ENCODE peak calls at places on chromosomes 13 and 19, in six cellular contexts. P is posterior vena cava, F is psoas muscle, D is nephron progenitor cell, R is amygdala, J is HEK293T. G is an unnamed sample.

GRCh38 chr13:37476874-37477273 is 121.7 kb downstream of the POSTN start:
- DNase-seq in R (no peak), J (no peak), P (no peak), D (no peak), F (no peak), G (no peak)

GRCh38 chr13:28495586-28496564 is 947 bp upstream of the FLT1 start:
- DNase-seq in F (no peak), R (no peak), P (no peak), J (no peak), D (no peak), G (no peak)

GRCh38 chr13:79128158-79128557 is 277.9 kb downstream of the RBM26 start:
- DNase-seq in J (no peak), R (no peak), F (no peak), P (no peak), D (no peak), G (no peak)

GRCh38 chr13:51894239-51894638 is 32.5 kb downstream of the CCDC70 start:
- DNase-seq in R (no peak), P (no peak), F (no peak), J (no peak), D (no peak), G (no peak)

GRCh38 chr13:45364876-45365557 is 24.0 kb upstream of the TPT1 start:
- DNase-seq in F (no peak), J (no peak), P (no peak), R (no peak), D (no peak), G (peak)

GRCh38 chr13:29101404-29101803 is 281.3 kb downstream of the MTUS2 start:
- DNase-seq in R (no peak), P (no peak), J (no peak), F (no peak), D (no peak), G (no peak)

GRCh38 chr13:95603887-95604533 is 40.5 kb downstream of the DZIP1 start:
- DNase-seq in P (no peak), R (peak), F (no peak), D (no peak), J (no peak), G (peak)

GRCh38 chr13:47178090-47178950 is 281.5 kb upstream of the HTR2A start:
- DNase-seq in P (no peak), J (no peak), D (no peak), R (no peak), F (no peak), G (no peak)

GRCh38 chr13:44153536-44153935 is 220.1 kb upstream of the SERP2 start:
- DNase-seq in J (no peak), R (no peak), D (no peak), P (no peak), F (no peak), G (no peak)

GRCh38 chr19:18368504-18369222 is 17.3 kb upstream of the GDF15 start:
- DNase-seq in R (no peak), P (no peak), J (no peak), D (no peak), F (no peak), G (no peak)

GRCh38 chr19:17937371-17937900 is 4.6 kb downstream of the CCDC124 start:
- DNase-seq in F (no peak), J (no peak), D (no peak), P (no peak), R (no peak), G (no peak)

GRCh38 chr13:99119686-99120085 is 81.0 kb upstream of the UBAC2 start:
- DNase-seq in R (no peak), F (no peak), D (no peak), J (no peak), P (no peak), G (no peak)

GRCh38 chr19:39139305-39140194 is 14.0 kb downstream of the PAK4 start:
- DNase-seq in F (no peak), R (no peak), P (no peak), J (no peak), D (no peak), G (no peak)

GRCh38 chr13:98014766-98015165 is 61.3 kb downstream of the IPO5 start:
- DNase-seq in R (no peak), J (no peak), P (no peak), F (no peak), D (no peak), G (no peak)

GRCh38 chr13:113625965-113626661 is 31.9 kb downstream of the ATP4B start:
- DNase-seq in J (no peak), F (peak), P (peak), R (no peak), D (no peak), G (no peak)